ENCODE peak calls at places on chromosomes 7 and 10, in seven cellular contexts. U, F, D, A, W, Z and Y are unnamed samples.

GRCh38 chr7:87875151-87876039 is 765 bp downstream of the SLC25A40 start:
- DNase-seq in U (peak; percentile 19), F (peak; percentile 34), Z (no peak), D (no peak), W (peak; percentile 39), A (no peak), Y (no peak)

GRCh38 chr7:5428470-5429252 is 5.0 kb upstream of the TNRC18 start:
- DNase-seq in U (peak; percentile 77), A (peak; percentile 94), Z (peak; percentile 69), F (peak; percentile 32), D (peak; percentile 57), W (peak; percentile 67), Y (peak; percentile 90)

GRCh38 chr7:149683191-149683590 is 90.2 kb downstream of the ZNF467 start:
- DNase-seq in Z (no peak), W (no peak), F (no peak), U (no peak), A (no peak), D (no peak), Y (no peak)

GRCh38 chr7:130901209-130901783 is 167.3 kb upstream of the KLF14 start:
- DNase-seq in A (peak; percentile 96), F (no peak), Z (peak; percentile 85), W (peak; percentile 60), D (peak; percentile 62), U (peak; percentile 80), Y (peak; percentile 88)

GRCh38 chr7:112193915-112194502 is 12.2 kb downstream of the DOCK4 start:
- DNase-seq in W (no peak), Z (no peak), U (no peak), D (no peak), A (no peak), F (no peak), Y (no peak)

GRCh38 chr7:2278026-2278425 is 36.0 kb downstream of the NUDT1 start:
- DNase-seq in Z (no peak), U (no peak), D (no peak), W (no peak), F (no peak), A (no peak), Y (no peak)

GRCh38 chr7:81692146-81692905 is 77.5 kb downstream of the HGF start:
- DNase-seq in U (no peak), Z (no peak), A (peak; percentile 75), W (no peak), D (no peak), F (no peak), Y (peak; percentile 76)

GRCh38 chr7:131076032-131076431 is 251.6 kb upstream of the MKLN1 start:
- DNase-seq in D (no peak), W (no peak), U (no peak), F (no peak), Z (no peak), A (peak; percentile 87), Y (peak; percentile 76)

GRCh38 chr10:77463967-77464745 is 173.5 kb downstream of the KCNMA1 start:
- DNase-seq in Z (no peak), U (no peak), A (peak; percentile 58), W (no peak), F (no peak), D (no peak), Y (peak; percentile 44)

GRCh38 chr10:48525113-48525512 is 79.8 kb downstream of the ARHGAP22 start:
- DNase-seq in U (no peak), Z (no peak), D (no peak), F (no peak), A (no peak), W (no peak), Y (no peak)

GRCh38 chr7:12458520-12459131 is 55.0 kb upstream of the VWDE start:
- DNase-seq in A (peak; percentile 43), W (no peak), Z (no peak), F (no peak), U (no peak), D (no peak), Y (peak; percentile 44)

GRCh38 chr10:92822964-92823363 is 25.4 kb upstream of the EXOC6 start:
- DNase-seq in Z (no peak), F (no peak), D (no peak), A (peak; percentile 69), W (no peak), U (no peak), Y (no peak)

GRCh38 chr10:31622993-31623392 is 304.0 kb downstream of the ZEB1 start:
- DNase-seq in W (no peak), F (no peak), D (no peak), A (no peak), Z (peak; percentile 97), U (no peak), Y (peak; percentile 7)

GRCh38 chr10:132844069-132844809 is 58.3 kb upstream of the NKX6-2 start:
- DNase-seq in U (peak; percentile 5), A (no peak), D (no peak), Z (no peak), W (no peak), F (no peak), Y (no peak)

GRCh38 chr10:16386855-16387254 is 50.0 kb upstream of the PTER start:
- DNase-seq in A (no peak), W (no peak), F (no peak), D (no peak), Z (no peak), U (no peak), Y (no peak)